ENCODE peak calls at places on chromosomes 4 and X, in nine cellular contexts. One of them, this sample, is unnamed.

GRCh38 chr4:19883841-19884240 is 367.9 kb upstream of the SLIT2 start:
- DNase-seq in upper lobe of left lung: no peak
- DNase-seq in stomach: no peak
- DNase-seq in GM23338: no peak
- DNase-seq in transverse colon: no peak
- DNase-seq in HL-60: no peak
- DNase-seq in HCT116: no peak
- DNase-seq in SK-N-MC: no peak
- DNase-seq in breast epithelium: no peak
- DNase-seq in this sample: no peak

GRCh38 chr4:143399113-143399949 is 62.7 kb downstream of the GAB1 start:
- DNase-seq in upper lobe of left lung: no peak
- DNase-seq in stomach: no peak
- DNase-seq in GM23338: peak
- DNase-seq in transverse colon: no peak
- DNase-seq in HL-60: peak
- DNase-seq in HCT116: peak
- DNase-seq in SK-N-MC: no peak
- DNase-seq in breast epithelium: no peak
- DNase-seq in this sample: no peak

GRCh38 chr4:16225139-16225538 is 1.1 kb downstream of the TAPT1 start:
- DNase-seq in upper lobe of left lung: no peak
- DNase-seq in stomach: no peak
- DNase-seq in GM23338: no peak
- DNase-seq in transverse colon: no peak
- DNase-seq in HL-60: no peak
- DNase-seq in HCT116: no peak
- DNase-seq in SK-N-MC: no peak
- DNase-seq in breast epithelium: no peak
- DNase-seq in this sample: no peak

GRCh38 chrX:7787714-7788113 is 55.3 kb upstream of the VCX start:
- DNase-seq in upper lobe of left lung: no peak
- DNase-seq in stomach: no peak
- DNase-seq in GM23338: no peak
- DNase-seq in transverse colon: no peak
- DNase-seq in HL-60: no peak
- DNase-seq in HCT116: no peak
- DNase-seq in SK-N-MC: no peak
- DNase-seq in breast epithelium: no peak
- DNase-seq in this sample: no peak

GRCh38 chrX:129945131-129945530 is 37.3 kb upstream of the BCORL1 start:
- DNase-seq in upper lobe of left lung: no peak
- DNase-seq in stomach: no peak
- DNase-seq in GM23338: no peak
- DNase-seq in transverse colon: no peak
- DNase-seq in HL-60: no peak
- DNase-seq in HCT116: no peak
- DNase-seq in SK-N-MC: no peak
- DNase-seq in breast epithelium: no peak
- DNase-seq in this sample: no peak

GRCh38 chr4:15506464-15506863 is 36.8 kb downstream of the CC2D2A start:
- DNase-seq in upper lobe of left lung: no peak
- DNase-seq in stomach: no peak
- DNase-seq in GM23338: no peak
- DNase-seq in transverse colon: no peak
- DNase-seq in HL-60: no peak
- DNase-seq in HCT116: no peak
- DNase-seq in SK-N-MC: no peak
- DNase-seq in breast epithelium: no peak
- DNase-seq in this sample: no peak

GRCh38 chr4:4837921-4838601 is 21.4 kb upstream of the MSX1 start:
- DNase-seq in upper lobe of left lung: no peak
- DNase-seq in stomach: peak
- DNase-seq in GM23338: no peak
- DNase-seq in transverse colon: no peak
- DNase-seq in HL-60: no peak
- DNase-seq in HCT116: no peak
- DNase-seq in SK-N-MC: no peak
- DNase-seq in breast epithelium: no peak
- DNase-seq in this sample: peak

GRCh38 chr4:121822796-121823504 is 733 bp downstream of the CCNA2 start:
- DNase-seq in upper lobe of left lung: peak
- DNase-seq in stomach: peak
- DNase-seq in GM23338: peak
- DNase-seq in transverse colon: peak
- DNase-seq in HL-60: peak
- DNase-seq in HCT116: no peak
- DNase-seq in SK-N-MC: no peak
- DNase-seq in breast epithelium: no peak
- DNase-seq in this sample: no peak

GRCh38 chr4:81651500-81651899 is 179.8 kb upstream of the RASGEF1B start:
- DNase-seq in upper lobe of left lung: no peak
- DNase-seq in stomach: no peak
- DNase-seq in GM23338: no peak
- DNase-seq in transverse colon: no peak
- DNase-seq in HL-60: no peak
- DNase-seq in HCT116: no peak
- DNase-seq in SK-N-MC: no peak
- DNase-seq in breast epithelium: no peak
- DNase-seq in this sample: no peak

GRCh38 chr4:147707892-147708672 is 23.8 kb upstream of the ARHGAP10 start:
- DNase-seq in upper lobe of left lung: peak
- DNase-seq in stomach: peak
- DNase-seq in GM23338: peak
- DNase-seq in transverse colon: peak
- DNase-seq in HL-60: peak
- DNase-seq in HCT116: peak
- DNase-seq in SK-N-MC: no peak
- DNase-seq in breast epithelium: no peak
- DNase-seq in this sample: no peak

GRCh38 chr4:128481752-128482480 is 194.3 kb upstream of the PGRMC2 start:
- DNase-seq in upper lobe of left lung: no peak
- DNase-seq in stomach: no peak
- DNase-seq in GM23338: no peak
- DNase-seq in transverse colon: no peak
- DNase-seq in HL-60: no peak
- DNase-seq in HCT116: no peak
- DNase-seq in SK-N-MC: no peak
- DNase-seq in breast epithelium: no peak
- DNase-seq in this sample: no peak

GRCh38 chrX:9656871-9657270 is 108.8 kb downstream of the GPR143 start:
- DNase-seq in upper lobe of left lung: no peak
- DNase-seq in stomach: no peak
- DNase-seq in GM23338: no peak
- DNase-seq in transverse colon: no peak
- DNase-seq in HL-60: no peak
- DNase-seq in HCT116: no peak
- DNase-seq in SK-N-MC: no peak
- DNase-seq in breast epithelium: no peak
- DNase-seq in this sample: no peak

GRCh38 chr4:3749081-3749480 is 17.1 kb upstream of the ADRA2C start:
- DNase-seq in upper lobe of left lung: no peak
- DNase-seq in stomach: no peak
- DNase-seq in GM23338: no peak
- DNase-seq in transverse colon: no peak
- DNase-seq in HL-60: no peak
- DNase-seq in HCT116: no peak
- DNase-seq in SK-N-MC: no peak
- DNase-seq in breast epithelium: no peak
- DNase-seq in this sample: no peak

GRCh38 chr4:3745886-3746656 is 20.1 kb upstream of the ADRA2C start:
- DNase-seq in upper lobe of left lung: no peak
- DNase-seq in stomach: no peak
- DNase-seq in GM23338: no peak
- DNase-seq in transverse colon: no peak
- DNase-seq in HL-60: no peak
- DNase-seq in HCT116: peak
- DNase-seq in SK-N-MC: no peak
- DNase-seq in breast epithelium: no peak
- DNase-seq in this sample: no peak

GRCh38 chr4:3747582-3747906 is 18.6 kb upstream of the ADRA2C start:
- DNase-seq in upper lobe of left lung: no peak
- DNase-seq in stomach: no peak
- DNase-seq in GM23338: peak
- DNase-seq in transverse colon: no peak
- DNase-seq in HL-60: no peak
- DNase-seq in HCT116: no peak
- DNase-seq in SK-N-MC: no peak
- DNase-seq in breast epithelium: no peak
- DNase-seq in this sample: no peak

GRCh38 chr4:3744901-3745300 is 21.3 kb upstream of the ADRA2C start:
- DNase-seq in upper lobe of left lung: no peak
- DNase-seq in stomach: no peak
- DNase-seq in GM23338: no peak
- DNase-seq in transverse colon: no peak
- DNase-seq in HL-60: no peak
- DNase-seq in HCT116: no peak
- DNase-seq in SK-N-MC: no peak
- DNase-seq in breast epithelium: no peak
- DNase-seq in this sample: no peak

DNA sequence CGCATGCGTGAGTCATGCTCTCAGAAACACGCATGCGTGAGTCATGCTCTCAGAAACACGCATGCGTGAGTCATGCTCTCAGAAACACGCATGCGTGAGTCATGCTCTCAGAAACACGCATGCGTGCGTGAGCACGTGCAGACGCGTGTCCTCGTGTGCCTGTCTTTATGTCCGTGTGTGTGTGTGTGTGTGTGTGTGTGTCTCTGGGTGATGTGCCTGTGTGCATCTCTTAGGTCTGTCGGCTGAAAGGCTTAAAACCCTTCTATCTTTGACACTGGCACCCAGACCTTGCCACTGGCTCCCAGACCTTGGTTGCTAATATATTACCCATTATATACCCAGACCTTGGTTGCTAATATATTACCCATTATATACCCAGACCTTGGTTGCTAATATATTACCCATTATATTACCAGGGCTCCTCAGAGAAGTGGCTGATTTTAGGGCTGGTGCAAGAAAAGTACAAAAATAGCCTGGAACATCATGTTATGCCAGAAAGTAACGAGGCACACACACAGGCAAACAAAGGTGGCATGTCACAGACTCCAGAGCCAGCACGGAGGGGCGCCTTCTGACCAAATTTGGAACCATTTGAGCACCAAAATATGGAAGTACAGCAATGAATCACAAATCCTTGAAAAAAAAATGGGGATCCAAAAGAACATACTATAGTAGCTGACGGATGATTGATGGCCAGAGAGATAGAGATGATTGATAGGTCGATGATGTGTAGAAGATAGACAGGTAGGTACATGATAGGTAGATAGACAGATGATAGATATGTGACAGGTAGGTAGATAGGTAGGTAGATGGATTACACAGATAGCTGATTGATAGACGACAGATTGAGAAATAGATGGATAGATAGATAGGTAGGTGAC is 19.2 kb upstream of the ADRA2C start:
- DNase-seq in upper lobe of left lung: no peak
- DNase-seq in stomach: no peak
- DNase-seq in GM23338: no peak
- DNase-seq in transverse colon: no peak
- DNase-seq in HL-60: no peak
- DNase-seq in HCT116: peak
- DNase-seq in SK-N-MC: no peak
- DNase-seq in breast epithelium: no peak
- DNase-seq in this sample: no peak
- TF ChIP-seq POLR2AphosphoS5 in upper lobe of left lung: no peak
- TF ChIP-seq POLR2AphosphoS5 in stomach: no peak
- TF ChIP-seq POLR2AphosphoS5 in GM23338: no peak
- TF ChIP-seq POLR2AphosphoS5 in transverse colon: no peak
- TF ChIP-seq POLR2AphosphoS5 in HL-60: no peak
- TF ChIP-seq POLR2AphosphoS5 in HCT116: no peak
- TF ChIP-seq POLR2AphosphoS5 in SK-N-MC: no peak
- TF ChIP-seq POLR2AphosphoS5 in breast epithelium: no peak
- TF ChIP-seq POLR2AphosphoS5 in this sample: no peak

GRCh38 chrX:37701588-37701987 is 16.0 kb downstream of the XK start:
- DNase-seq in upper lobe of left lung: no peak
- DNase-seq in stomach: no peak
- DNase-seq in GM23338: peak
- DNase-seq in transverse colon: no peak
- DNase-seq in HL-60: no peak
- DNase-seq in HCT116: no peak
- DNase-seq in SK-N-MC: no peak
- DNase-seq in breast epithelium: no peak
- DNase-seq in this sample: no peak
- H3K4me3 ChIP-seq in upper lobe of left lung: no peak
- H3K4me3 ChIP-seq in stomach: no peak
- H3K4me3 ChIP-seq in GM23338: no peak
- H3K4me3 ChIP-seq in transverse colon: no peak
- H3K4me3 ChIP-seq in HL-60: no peak
- H3K4me3 ChIP-seq in HCT116: no peak
- H3K4me3 ChIP-seq in SK-N-MC: no peak
- H3K4me3 ChIP-seq in breast epithelium: no peak
- H3K4me3 ChIP-seq in this sample: no peak

GRCh38 chrX:154411322-154411980 is at the start of gene TAFAZZIN:
- DNase-seq in upper lobe of left lung: peak
- DNase-seq in stomach: peak
- DNase-seq in GM23338: peak
- DNase-seq in transverse colon: peak
- DNase-seq in HL-60: peak
- DNase-seq in HCT116: no peak
- DNase-seq in SK-N-MC: no peak
- DNase-seq in breast epithelium: peak
- DNase-seq in this sample: peak
- TF ChIP-seq POLR2AphosphoS5 in upper lobe of left lung: peak
- TF ChIP-seq POLR2AphosphoS5 in stomach: peak
- TF ChIP-seq POLR2AphosphoS5 in GM23338: peak
- TF ChIP-seq POLR2AphosphoS5 in transverse colon: peak
- TF ChIP-seq POLR2AphosphoS5 in HL-60: peak
- TF ChIP-seq POLR2AphosphoS5 in HCT116: peak
- TF ChIP-seq POLR2AphosphoS5 in SK-N-MC: peak
- TF ChIP-seq POLR2AphosphoS5 in breast epithelium: peak
- TF ChIP-seq POLR2AphosphoS5 in this sample: peak

DNA sequence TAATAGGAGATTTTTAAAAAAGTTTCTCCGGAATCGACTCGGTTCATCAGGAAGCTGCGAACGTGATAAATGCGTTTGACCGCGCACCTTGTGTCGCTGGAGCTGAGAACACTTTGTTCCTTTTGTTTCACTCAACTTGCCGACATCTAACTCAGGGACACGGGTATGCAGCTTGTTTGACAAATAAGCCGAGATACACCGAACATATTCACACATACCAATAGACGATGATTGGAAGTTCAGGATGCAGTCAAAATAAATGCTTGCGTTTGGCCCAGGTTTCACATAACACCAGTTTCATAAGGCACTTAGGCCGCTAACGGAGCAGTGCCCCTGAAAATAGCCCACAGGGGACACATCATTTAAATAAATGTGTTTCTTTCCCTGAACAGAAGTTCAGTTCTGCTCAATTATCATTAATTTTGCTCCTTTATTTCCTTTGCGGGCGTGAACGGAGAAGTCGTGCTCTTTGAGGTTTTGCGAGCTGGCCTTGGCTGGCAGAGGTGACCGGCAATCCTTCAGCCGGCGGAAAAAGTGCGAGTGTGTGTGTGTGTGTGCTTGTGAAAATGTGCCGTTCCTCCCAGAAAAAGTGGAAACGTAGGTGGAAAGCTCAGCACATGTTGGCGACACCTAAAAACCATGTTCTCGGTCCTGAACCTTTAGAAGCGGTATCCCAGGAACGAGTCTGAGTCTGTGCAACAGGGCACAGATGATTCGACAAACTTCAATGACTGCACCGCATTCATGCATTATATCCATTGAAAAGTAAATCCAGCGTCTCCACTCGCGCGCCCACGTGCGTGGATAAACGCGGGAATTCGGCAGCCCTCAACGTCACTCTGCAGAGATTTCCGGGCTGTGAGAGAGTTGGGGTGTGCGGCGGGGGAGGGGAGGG is 680 bp upstream of the SHISA3 start:
- DNase-seq in upper lobe of left lung: no peak
- DNase-seq in stomach: no peak
- DNase-seq in GM23338: peak
- DNase-seq in transverse colon: no peak
- DNase-seq in HL-60: no peak
- DNase-seq in HCT116: no peak
- DNase-seq in SK-N-MC: no peak
- DNase-seq in breast epithelium: no peak
- DNase-seq in this sample: no peak
- H3K4me3 ChIP-seq in upper lobe of left lung: no peak
- H3K4me3 ChIP-seq in stomach: peak
- H3K4me3 ChIP-seq in GM23338: peak
- H3K4me3 ChIP-seq in transverse colon: peak
- H3K4me3 ChIP-seq in HL-60: no peak
- H3K4me3 ChIP-seq in HCT116: no peak
- H3K4me3 ChIP-seq in SK-N-MC: peak
- H3K4me3 ChIP-seq in breast epithelium: peak
- H3K4me3 ChIP-seq in this sample: peak

This sample was measured in spleen.